ENCODE peak calls at places on chromosomes 7 and 10, in ten cellular contexts. E is HTR-8/SVneo; C is HFFc6; W is activated CD8-positive, alpha-beta memory T cell treated with anti-CD3 and anti-CD28 coated beads for 1 hour; Z is T-helper 9 cell; J is kidney tubule cell; B is Ammon's horn; O is GM03348; H is left kidney; D is head of caudate nucleus. N is an unnamed sample.

GRCh38 chr10:11626071-11626470 is 14.6 kb upstream of the USP6NL start:
- DNase-seq in E (no peak), C (no peak), W (no peak), Z (no peak), J (no peak), B (no peak), O (no peak), H (no peak), D (no peak), N (no peak)

GRCh38 chr7:52163311-52163710 is 846.7 kb upstream of the COBL start:
- DNase-seq in E (no peak), C (no peak), W (no peak), Z (no peak), J (no peak), B (no peak), O (no peak), H (no peak), D (no peak), N (no peak)

GRCh38 chr7:85186083-85186520 is 754 bp downstream of the SEMA3D start:
- DNase-seq in E (peak; percentile 11), C (peak; percentile 58), W (no peak), Z (no peak), J (peak; percentile 55), B (peak; percentile 14), O (peak; percentile 55), H (peak; percentile 86), D (peak; percentile 38), N (no peak)

GRCh38 chr10:71260622-71261325 is 48.4 kb downstream of the UNC5B start:
- DNase-seq in E (peak; percentile 49), C (peak; percentile 89), W (no peak), Z (no peak), J (no peak), B (peak; percentile 78), O (peak; percentile 83), H (peak; percentile 87), D (peak; percentile 45), N (peak; percentile 80)

GRCh38 chr10:131804551-131805295 is 96.1 kb upstream of the PPP2R2D start:
- DNase-seq in E (no peak), C (no peak), W (no peak), Z (no peak), J (no peak), B (no peak), O (no peak), H (no peak), D (peak; percentile 10), N (no peak)

GRCh38 chr7:135664046-135664589 is 1.8 kb downstream of the STMP1 start:
- DNase-seq in E (no peak), C (no peak), W (no peak), Z (no peak), J (no peak), B (no peak), O (peak; percentile 26), H (no peak), D (no peak), N (no peak)

GRCh38 chr10:84397735-84398144 is 69.4 kb downstream of the CCSER2 start:
- DNase-seq in E (no peak), C (no peak), W (no peak), Z (no peak), J (no peak), B (no peak), O (no peak), H (no peak), D (no peak), N (no peak)

GRCh38 chr10:3192856-3193635 is 20.5 kb upstream of the PITRM1 start:
- DNase-seq in E (peak; percentile 59), C (peak; percentile 55), W (no peak), Z (peak; percentile 37), J (peak; percentile 63), B (peak; percentile 69), O (peak; percentile 76), H (peak; percentile 65), D (peak; percentile 54), N (no peak)

GRCh38 chr7:2508327-2509231 is 11.0 kb upstream of the LFNG start:
- DNase-seq in E (no peak), C (peak; percentile 72), W (no peak), Z (peak; percentile 76), J (peak; percentile 76), B (no peak), O (peak; percentile 78), H (peak; percentile 94), D (no peak), N (no peak)

GRCh38 chr7:30921951-30922401 is 10.3 kb downstream of the AQP1 start:
- DNase-seq in E (no peak), C (no peak), W (no peak), Z (no peak), J (no peak), B (no peak), O (no peak), H (no peak), D (peak; percentile 22), N (no peak)

GRCh38 chr7:150824379-150825177 is 24.0 kb downstream of the TMEM176A start:
- DNase-seq in E (no peak), C (no peak), W (no peak), Z (no peak), J (no peak), B (no peak), O (no peak), H (no peak), D (no peak), N (no peak)

GRCh38 chr10:99540673-99541531 is 8.2 kb downstream of the NKX2-3 start:
- DNase-seq in E (no peak), C (no peak), W (no peak), Z (no peak), J (peak; percentile 30), B (no peak), O (no peak), H (peak; percentile 75), D (no peak), N (no peak)

GRCh38 chr10:19832624-19833507 is 16.6 kb downstream of the PLXDC2 start:
- DNase-seq in E (no peak), C (no peak), W (no peak), Z (no peak), J (peak; percentile 68), B (no peak), O (no peak), H (peak; percentile 81), D (no peak), N (no peak)

GRCh38 chr7:19080076-19080475 is 37.4 kb downstream of the TWIST1 start:
- DNase-seq in E (no peak), C (no peak), W (no peak), Z (no peak), J (no peak), B (no peak), O (no peak), H (no peak), D (no peak), N (no peak)

GRCh38 chr7:93720106-93720505 is 145.6 kb upstream of the CALCR start:
- DNase-seq in E (no peak), C (no peak), W (no peak), Z (no peak), J (no peak), B (no peak), O (no peak), H (peak; percentile 1), D (no peak), N (no peak)

N was measured in posterior cingulate gyrus.